ENCODE peak calls at places on chromosomes 4 and X, in five cellular contexts. X, W, Z, G and H are unnamed samples.

GRCh38 chr4:1452431-1453051 is 46.3 kb upstream of the NKX1-1 start:
- DNase-seq in W (no peak), X (no peak), Z (no peak), G (no peak), H (no peak)

GRCh38 chr4:130689182-130689581 is 1593.2 kb downstream of the C4orf33 start:
- DNase-seq in X (no peak), G (no peak), Z (no peak), W (no peak), H (no peak)

GRCh38 chr4:6270691-6271121 is 1.1 kb downstream of the WFS1 start:
- DNase-seq in X (no peak), G (no peak), W (no peak), Z (no peak), H (no peak)

GRCh38 chr4:152727784-152728183 is 48.0 kb upstream of the TMEM154 start:
- DNase-seq in X (no peak), Z (no peak), G (no peak), W (no peak), H (no peak)

GRCh38 chr4:39814403-39815185 is 116.7 kb downstream of the UBE2K start:
- DNase-seq in G (peak; percentile 43), W (no peak), Z (no peak), X (peak; percentile 28), H (no peak)

GRCh38 chr4:154595807-154596206 is 5.3 kb upstream of the FGA start:
- DNase-seq in G (peak; percentile 73), Z (no peak), W (no peak), X (no peak), H (no peak)

GRCh38 chrX:134622056-134622812 is 36.0 kb downstream of the PLAC1 start:
- DNase-seq in Z (peak; percentile 17), X (peak; percentile 39), W (peak; percentile 35), G (no peak), H (peak; percentile 47)

GRCh38 chr4:158261480-158261879 is 51.2 kb downstream of the TMEM144 start:
- DNase-seq in Z (no peak), G (no peak), X (no peak), W (no peak), H (peak; percentile 21)

GRCh38 chr4:65482410-65482809 is 187.9 kb downstream of the EPHA5 start:
- DNase-seq in G (no peak), W (no peak), Z (no peak), X (no peak), H (no peak)

GRCh38 chr4:150569384-150569987 is 12.5 kb upstream of the MAB21L2 start:
- DNase-seq in X (peak; percentile 33), W (no peak), G (no peak), Z (no peak), H (no peak)

GRCh38 chr4:22625301-22625700 is 67.4 kb upstream of the GBA3 start:
- DNase-seq in G (peak; percentile 3), X (no peak), Z (no peak), W (no peak), H (peak; percentile 32)

GRCh38 chrX:39895228-39896110 is 202.3 kb downstream of the BCOR start:
- DNase-seq in X (no peak), Z (no peak), G (no peak), W (no peak), H (no peak)

GRCh38 chr4:82744284-82744963 is 54.2 kb downstream of the SCD5 start:
- DNase-seq in W (no peak), Z (no peak), X (no peak), G (no peak), H (no peak)

GRCh38 chrX:71923516-71923915 is 12.9 kb downstream of the NHSL2 start:
- DNase-seq in G (no peak), W (no peak), Z (no peak), X (no peak), H (no peak)

GRCh38 chrX:39487166-39488006 is 610.4 kb downstream of the BCOR start:
- DNase-seq in Z (no peak), W (peak; percentile 16), G (no peak), X (no peak), H (no peak)

GRCh38 chr4:119683518-119683917 is 54.9 kb upstream of the PDE5A start:
- DNase-seq in Z (no peak), G (no peak), X (no peak), W (no peak), H (no peak)

GRCh38 chr4:183636923-183637322 is 22.1 kb downstream of the RWDD4 start:
- DNase-seq in Z (no peak), X (no peak), W (no peak), G (no peak), H (peak; percentile 29)

DNA sequence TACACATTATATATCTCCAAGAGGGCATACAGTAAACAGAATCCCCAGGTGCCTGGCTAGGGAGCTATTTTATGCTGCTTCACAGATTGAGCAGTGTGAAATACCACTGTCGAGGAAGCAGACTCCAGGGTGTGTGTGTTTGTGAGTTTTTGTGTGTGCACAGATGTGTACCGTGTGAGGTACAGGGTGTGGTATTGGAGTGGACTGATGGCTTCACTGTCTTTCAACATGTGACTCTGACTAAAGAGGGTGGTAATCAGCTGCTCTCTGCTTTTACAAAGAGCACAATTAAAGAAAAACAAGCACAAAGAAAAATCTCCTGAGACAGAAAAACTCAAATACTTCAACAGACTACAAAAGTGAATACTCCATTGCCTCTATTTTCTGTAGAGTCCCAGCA is 100.1 kb downstream of the CDS1 start:
- DNase-seq in W (no peak), G (no peak), X (no peak), Z (no peak), H (no peak)
- TF ChIP-seq JUNB in W (no peak), G (no peak), X (no peak), Z (no peak), H (no peak)

GRCh38 chr4:76192221-76192620 is 21.4 kb downstream of the SCARB2 start:
- DNase-seq in X (no peak), G (no peak), W (no peak), Z (no peak), H (no peak)

GRCh38 chr4:76188557-76188956 is 25.1 kb downstream of the SCARB2 start:
- DNase-seq in G (no peak), Z (no peak), W (no peak), X (no peak), H (no peak)

GRCh38 chr4:76187152-76187551 is 26.5 kb downstream of the SCARB2 start:
- DNase-seq in G (no peak), X (no peak), Z (no peak), W (no peak), H (no peak)

GRCh38 chr4:76182463-76182862 is 31.2 kb downstream of the SCARB2 start:
- DNase-seq in G (no peak), Z (no peak), X (no peak), W (no peak), H (no peak)

DNA sequence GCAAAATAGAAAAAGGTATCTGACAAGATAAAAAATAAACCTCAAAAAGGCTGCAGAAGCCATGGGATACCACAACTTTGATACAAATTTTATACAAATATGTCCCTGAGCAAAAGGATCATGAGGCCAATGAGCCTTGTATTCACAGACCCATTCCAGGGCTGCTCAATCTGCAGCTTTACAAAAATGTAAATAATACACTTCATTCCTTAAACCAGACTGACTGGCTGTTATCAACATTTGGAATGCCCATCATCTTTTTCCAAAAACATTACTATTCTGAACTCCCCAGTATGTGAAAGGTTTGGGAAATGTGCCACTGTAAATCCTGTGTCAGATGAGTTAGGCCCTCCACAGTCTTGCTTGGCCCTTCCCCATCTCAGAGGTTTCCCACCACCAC is 25.5 kb downstream of the SCARB2 start:
- DNase-seq in W (no peak), X (no peak), Z (no peak), G (no peak), H (no peak)
- TF ChIP-seq JUNB in W (no peak), X (no peak), Z (no peak), G (no peak), H (no peak)

DNA sequence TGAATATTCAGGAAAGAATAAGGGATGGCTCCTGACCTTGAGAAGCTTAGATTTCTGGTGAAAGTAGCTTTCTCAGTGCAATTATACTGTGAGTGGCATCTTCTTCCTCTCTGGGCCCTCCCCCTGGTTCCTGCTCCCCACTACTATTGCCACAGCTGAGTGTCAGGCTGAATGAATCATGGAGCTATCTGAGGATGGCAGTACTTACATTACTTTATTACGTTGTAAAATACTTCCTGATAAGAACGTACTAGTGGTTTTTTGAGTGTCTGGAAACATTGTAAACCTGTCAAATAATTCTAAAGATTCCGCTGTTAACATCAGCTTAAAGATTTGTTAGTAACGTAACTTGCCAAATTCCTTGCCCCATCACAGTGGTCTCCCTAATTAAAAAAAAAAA is 36.2 kb downstream of the ARHGAP10 start:
- DNase-seq in W (no peak), Z (no peak), X (peak; percentile 29), G (no peak), H (no peak)
- TF ChIP-seq JUNB in W (no peak), Z (no peak), X (no peak), G (no peak), H (no peak)

GRCh38 chr4:155599102-155599501 is 67.5 kb upstream of the GUCY1A1 start:
- DNase-seq in Z (no peak), X (no peak), G (no peak), W (no peak), H (no peak)

GRCh38 chr4:155597281-155597680 is 69.4 kb upstream of the GUCY1A1 start:
- DNase-seq in G (no peak), Z (no peak), X (no peak), W (no peak), H (no peak)

GRCh38 chr4:155600246-155600645 is 66.4 kb upstream of the GUCY1A1 start:
- DNase-seq in Z (no peak), W (no peak), X (no peak), G (no peak), H (no peak)

GRCh38 chr4:155599596-155599995 is 67.1 kb upstream of the GUCY1A1 start:
- DNase-seq in Z (no peak), G (no peak), W (no peak), X (no peak), H (no peak)

DNA sequence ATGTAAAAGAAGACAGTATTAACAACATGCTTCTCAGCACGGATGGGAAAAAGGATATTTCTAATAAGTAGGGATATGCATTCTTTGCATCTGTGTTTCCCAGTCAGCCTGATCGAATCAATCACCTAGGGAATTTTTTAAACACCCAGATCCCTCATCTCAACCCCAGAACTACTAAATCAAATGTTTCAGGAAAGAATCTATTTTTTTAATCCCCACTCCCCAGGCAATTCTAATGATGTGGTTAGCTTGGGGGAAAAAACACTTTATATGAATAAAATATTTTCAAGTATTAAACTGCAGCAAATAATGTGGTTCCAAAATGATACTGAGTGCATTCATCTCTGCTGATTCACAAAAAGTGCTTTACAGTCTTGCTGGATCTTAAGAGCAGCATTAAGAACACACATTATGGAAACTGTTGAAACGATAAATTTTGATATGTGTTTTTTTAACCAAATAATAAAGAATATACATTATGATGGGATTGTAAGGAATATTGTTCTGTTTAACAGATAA is 68.7 kb upstream of the GUCY1A1 start:
- DNase-seq in G (no peak), W (no peak), X (no peak), Z (no peak), H (no peak)
- TF ChIP-seq JUNB in G (no peak), W (no peak), X (no peak), Z (no peak), H (no peak)

GRCh38 chr4:128916832-128917231 is 107.3 kb downstream of the JADE1 start:
- DNase-seq in W (peak; percentile 84), Z (no peak), X (no peak), G (no peak), H (no peak)

GRCh38 chr4:128924951-128925350 is 115.5 kb downstream of the JADE1 start:
- DNase-seq in X (no peak), G (no peak), Z (no peak), W (no peak), H (no peak)

GRCh38 chr4:128917781-128918180 is 108.3 kb downstream of the JADE1 start:
- DNase-seq in X (no peak), G (no peak), W (peak; percentile 68), Z (no peak), H (no peak)

GRCh38 chr4:128921954-128922353 is 112.5 kb downstream of the JADE1 start:
- DNase-seq in Z (no peak), W (no peak), G (no peak), X (no peak), H (no peak)
- TF ChIP-seq JUNB in Z (no peak), W (no peak), G (no peak), X (no peak), H (no peak)